ENCODE peak calls at places on chromosomes 2 and 18, in seven cellular contexts. F is spleen, T is IMR-90, O is left ventricle myocardium inferior, J is ovary, Q is neuronal stem cell, G is body of pancreas. E is an unnamed sample.

GRCh38 chr2:182360012-182360662 is 66.7 kb downstream of the PDE1A start:
- DNase-seq in F (no peak), T (peak), O (no peak), J (no peak), Q (no peak), G (peak), E (no peak)

GRCh38 chr2:160420711-160421110 is 72.9 kb downstream of the RBMS1 start:
- DNase-seq in F (no peak), T (no peak), O (no peak), J (no peak), Q (no peak), G (no peak), E (no peak)

GRCh38 chr18:66795011-66795410 is 191.1 kb upstream of the CDH19 start:
- DNase-seq in F (no peak), T (no peak), O (no peak), J (no peak), Q (no peak), G (no peak), E (no peak)

GRCh38 chr2:168085801-168086361 is 161.5 kb downstream of the STK39 start:
- DNase-seq in F (no peak), T (no peak), O (no peak), J (no peak), Q (no peak), G (no peak), E (peak)

GRCh38 chr2:235034270-235035135 is 82.7 kb downstream of the SH3BP4 start:
- DNase-seq in F (no peak), T (no peak), O (no peak), J (peak), Q (no peak), G (no peak), E (no peak)

GRCh38 chr2:218832520-218832919 is 917 bp upstream of the PRKAG3 start:
- DNase-seq in F (peak), T (no peak), O (peak), J (no peak), Q (no peak), G (no peak), E (no peak)

GRCh38 chr18:48623468-48624220 is 84.8 kb downstream of the CTIF start:
- DNase-seq in F (no peak), T (peak), O (no peak), J (no peak), Q (no peak), G (no peak), E (no peak)

GRCh38 chr2:160269803-160270570 is 69.9 kb upstream of the ITGB6 start:
- DNase-seq in F (peak), T (peak), O (peak), J (peak), Q (peak), G (peak), E (peak)

GRCh38 chr2:207875473-207876212 is 105.9 kb upstream of the FZD5 start:
- DNase-seq in F (no peak), T (no peak), O (no peak), J (no peak), Q (no peak), G (no peak), E (no peak)

GRCh38 chr18:3675446-3675845 is 225.5 kb downstream of the TGIF1 start:
- DNase-seq in F (no peak), T (peak), O (no peak), J (no peak), Q (no peak), G (no peak), E (no peak)

GRCh38 chr2:50556934-50557575 is 474.9 kb downstream of the NRXN1 start:
- DNase-seq in F (no peak), T (peak), O (no peak), J (no peak), Q (no peak), G (no peak), E (no peak)

GRCh38 chr2:190853659-190854386 is 26.8 kb upstream of the GLS start:
- DNase-seq in F (no peak), T (no peak), O (no peak), J (no peak), Q (no peak), G (no peak), E (no peak)

GRCh38 chr2:122238006-122238559 is 482.6 kb downstream of the TSN start:
- DNase-seq in F (no peak), T (no peak), O (no peak), J (no peak), Q (no peak), G (no peak), E (peak)

GRCh38 chr18:50647237-50647636 is 87.3 kb downstream of the MAPK4 start:
- DNase-seq in F (no peak), T (no peak), O (no peak), J (no peak), Q (no peak), G (no peak), E (no peak)

GRCh38 chr18:22320736-22321135 is 97.0 kb downstream of the CTAGE1 start:
- DNase-seq in F (no peak), T (no peak), O (no peak), J (no peak), Q (no peak), G (no peak), E (no peak)

GRCh38 chr2:23215016-23215415 is 170.0 kb upstream of the KLHL29 start:
- DNase-seq in F (no peak), T (no peak), O (no peak), J (no peak), Q (no peak), G (no peak), E (no peak)

GRCh38 chr2:219887870-219888269 is 260.4 kb downstream of the SLC4A3 start:
- DNase-seq in F (no peak), T (no peak), O (no peak), J (no peak), Q (no peak), G (no peak), E (no peak)

GRCh38 chr2:41853427-41854191 is 194.2 kb upstream of the PKDCC start:
- DNase-seq in F (no peak), T (peak), O (no peak), J (no peak), Q (peak), G (peak), E (peak)

GRCh38 chr2:67560818-67561221 is 163.7 kb downstream of the ETAA1 start:
- DNase-seq in F (no peak), T (peak), O (no peak), J (no peak), Q (no peak), G (no peak), E (no peak)

GRCh38 chr18:55090566-55091187 is 131.4 kb upstream of the CCDC68 start:
- DNase-seq in F (no peak), T (peak), O (no peak), J (no peak), Q (no peak), G (no peak), E (no peak)

GRCh38 chr2:202750778-202751427 is 116.1 kb downstream of the FAM117B start:
- DNase-seq in F (no peak), T (no peak), O (no peak), J (no peak), Q (no peak), G (no peak), E (no peak)

GRCh38 chr2:12884713-12885282 is 168.1 kb downstream of the TRIB2 start:
- DNase-seq in F (no peak), T (peak), O (peak), J (no peak), Q (no peak), G (peak), E (no peak)

GRCh38 chr2:12895017-12895416 is 178.3 kb downstream of the TRIB2 start:
- DNase-seq in F (no peak), T (no peak), O (no peak), J (no peak), Q (no peak), G (no peak), E (no peak)

GRCh38 chr2:12890481-12890980 is 173.8 kb downstream of the TRIB2 start:
- DNase-seq in F (no peak), T (no peak), O (no peak), J (no peak), Q (no peak), G (no peak), E (peak)

DNA sequence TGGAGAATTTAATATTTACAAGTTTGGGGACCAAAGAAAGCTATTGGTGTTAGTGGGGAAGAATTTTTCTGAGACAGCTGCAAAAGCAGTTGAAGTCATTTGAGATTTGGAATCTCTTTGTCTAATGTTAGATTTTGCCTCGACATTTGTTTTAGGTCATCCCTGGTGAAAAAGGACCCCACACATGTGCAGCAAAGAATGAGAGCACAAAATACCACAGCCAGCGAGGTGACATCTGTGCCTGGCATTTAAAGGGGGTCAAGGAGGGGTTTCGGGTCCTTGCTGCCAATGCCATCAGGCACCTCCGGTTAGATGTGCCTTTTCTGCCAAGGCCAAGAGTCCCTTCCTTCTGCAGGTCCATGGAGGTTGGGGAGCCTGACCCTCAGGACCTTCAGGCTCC is 173.3 kb downstream of the TRIB2 start:
- DNase-seq in F (no peak), T (no peak), O (no peak), J (no peak), Q (no peak), G (no peak), E (no peak)
- H3K27ac ChIP-seq in F (no peak), T (no peak), O (no peak), J (no peak), Q (no peak), G (no peak), E (peak)

GRCh38 chr2:118386636-118387302 is 298.5 kb downstream of the INSIG2 start:
- DNase-seq in F (no peak), T (peak), O (no peak), J (no peak), Q (no peak), G (no peak), E (no peak)
- H3K27ac ChIP-seq in F (no peak), T (no peak), O (no peak), J (no peak), Q (no peak), G (no peak), E (no peak)

GRCh38 chr2:144372484-144373195 is 147.3 kb downstream of the ZEB2 start:
- DNase-seq in F (no peak), T (no peak), O (peak), J (peak), Q (no peak), G (no peak), E (no peak)
- H3K27ac ChIP-seq in F (peak), T (no peak), O (peak), J (no peak), Q (no peak), G (no peak), E (no peak)

DNA sequence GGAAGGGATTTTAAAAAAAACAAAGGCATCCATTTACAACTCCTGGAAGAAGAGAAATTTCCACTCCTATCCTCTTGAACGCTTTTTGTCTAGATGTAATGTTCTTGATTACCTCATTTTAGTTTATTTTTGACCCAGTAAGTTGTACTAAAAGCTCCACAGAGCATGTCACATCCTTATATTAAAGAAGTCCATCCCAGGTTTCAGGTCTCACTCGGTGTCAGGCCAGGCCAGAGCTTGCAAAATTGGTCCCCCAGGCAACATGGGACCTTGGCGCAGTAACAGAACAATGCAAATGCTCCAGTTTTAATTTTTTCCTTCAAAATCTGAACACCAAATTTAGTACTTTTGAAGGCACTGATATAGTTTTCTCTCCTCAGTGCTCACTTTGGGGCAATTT is 218.4 kb upstream of the REV1 start:
- DNase-seq in F (no peak), T (no peak), O (peak), J (no peak), Q (no peak), G (no peak), E (no peak)
- H3K27ac ChIP-seq in F (no peak), T (no peak), O (peak), J (no peak), Q (no peak), G (no peak), E (no peak)

GRCh38 chr2:101116841-101117552 is 34.2 kb downstream of the TBC1D8 start:
- DNase-seq in F (no peak), T (no peak), O (no peak), J (no peak), Q (no peak), G (no peak), E (no peak)

GRCh38 chr2:101114815-101115214 is 36.4 kb downstream of the TBC1D8 start:
- DNase-seq in F (peak), T (no peak), O (no peak), J (no peak), Q (no peak), G (peak), E (peak)

GRCh38 chr2:101114268-101114783 is 36.9 kb downstream of the TBC1D8 start:
- DNase-seq in F (no peak), T (no peak), O (no peak), J (no peak), Q (no peak), G (peak), E (peak)

GRCh38 chr2:101115664-101116063 is 35.5 kb downstream of the TBC1D8 start:
- DNase-seq in F (no peak), T (no peak), O (no peak), J (no peak), Q (no peak), G (no peak), E (no peak)

DNA sequence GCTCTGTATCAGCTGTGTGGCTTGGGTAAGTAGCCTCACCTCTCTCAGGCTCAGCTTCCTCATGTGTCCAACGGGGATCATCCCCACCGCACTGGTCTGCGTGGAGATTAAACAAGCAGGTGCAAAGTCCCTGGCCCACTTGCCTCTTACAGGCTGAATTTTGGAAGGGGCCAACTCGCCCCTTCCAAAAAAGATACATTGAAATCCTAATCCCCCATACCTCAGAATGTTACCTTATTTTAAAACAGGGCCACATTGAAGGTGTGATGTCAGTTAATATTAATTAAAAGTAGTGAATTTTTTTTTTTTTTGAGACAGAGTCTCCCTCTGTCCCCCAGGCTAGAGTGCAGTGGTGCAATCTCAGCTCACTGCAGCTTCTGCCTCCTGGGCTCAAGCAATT is 34.8 kb downstream of the TBC1D8 start:
- DNase-seq in F (no peak), T (no peak), O (no peak), J (no peak), Q (no peak), G (no peak), E (peak)
- H3K27ac ChIP-seq in F (no peak), T (no peak), O (peak), J (no peak), Q (no peak), G (peak), E (peak)

GRCh38 chr18:45566025-45566740 is 49.1 kb upstream of the SLC14A2 start:
- DNase-seq in F (no peak), T (peak), O (peak), J (no peak), Q (no peak), G (no peak), E (no peak)
- H3K27ac ChIP-seq in F (no peak), T (no peak), O (peak), J (no peak), Q (no peak), G (no peak), E (no peak)

GRCh38 chr18:80250740-80251364 is 3.5 kb upstream of the PARD6G start:
- DNase-seq in F (no peak), T (no peak), O (no peak), J (no peak), Q (no peak), G (no peak), E (peak)
- H3K27ac ChIP-seq in F (no peak), T (no peak), O (no peak), J (no peak), Q (no peak), G (no peak), E (peak)

GRCh38 chr2:102439065-102439695 is 16.2 kb downstream of the IL18RAP start:
- DNase-seq in F (no peak), T (peak), O (no peak), J (no peak), Q (no peak), G (no peak), E (no peak)
- H3K27ac ChIP-seq in F (no peak), T (no peak), O (no peak), J (no peak), Q (no peak), G (no peak), E (no peak)

DNA sequence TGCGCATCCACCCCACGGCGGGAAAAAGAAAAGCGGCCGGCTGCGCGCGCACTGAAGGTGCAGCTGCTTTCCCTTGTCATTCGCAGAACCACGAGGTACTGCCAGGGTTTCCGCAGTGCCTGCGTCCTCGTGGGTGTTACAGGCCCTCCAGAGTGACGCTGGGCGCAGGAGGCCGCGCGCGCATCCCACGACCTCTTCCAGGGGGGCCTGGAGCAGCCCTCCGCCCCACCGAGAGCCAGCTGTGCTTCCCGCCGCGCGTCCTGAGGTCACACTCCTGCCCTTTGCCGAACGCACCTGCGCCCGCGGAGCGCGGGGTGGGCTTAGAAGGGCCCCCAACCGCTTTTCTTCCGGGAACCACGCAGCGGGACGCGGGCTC is 378 bp upstream of the IAH1 start:
- DNase-seq in F (peak), T (no peak), O (peak), J (peak), Q (no peak), G (peak), E (peak)
- H3K27ac ChIP-seq in F (peak), T (peak), O (peak), J (peak), Q (no peak), G (peak), E (peak)

DNA sequence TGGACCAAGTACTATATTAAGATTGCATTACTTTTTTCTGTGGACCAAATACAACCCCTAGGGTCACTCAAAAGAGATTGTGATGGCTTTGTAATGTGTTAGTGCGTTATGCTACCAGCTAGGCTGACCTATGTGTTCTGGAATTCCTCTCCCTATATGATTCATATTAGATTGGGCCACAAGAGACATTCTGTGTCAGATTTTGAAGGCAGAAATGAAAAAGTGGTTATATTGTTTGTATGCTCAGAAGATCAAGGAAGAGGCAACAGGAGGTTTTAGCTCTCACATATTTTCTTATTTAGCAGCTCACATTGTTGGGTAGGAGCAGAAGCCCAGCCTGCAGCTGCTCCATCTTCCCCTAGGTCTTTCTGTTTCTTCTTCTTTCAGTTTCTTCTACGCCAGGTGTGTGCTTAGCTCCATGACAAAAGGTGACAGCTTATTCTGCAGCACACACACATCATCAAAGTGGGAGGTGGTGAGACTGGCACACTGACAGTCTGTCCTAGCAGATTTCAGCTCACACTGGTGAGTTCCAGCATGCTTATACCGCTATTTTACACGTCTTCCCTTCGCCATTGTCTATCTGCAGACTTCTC is 156.8 kb upstream of the UBE2E3 start:
- DNase-seq in F (no peak), T (peak), O (no peak), J (no peak), Q (no peak), G (no peak), E (no peak)
- H3K27ac ChIP-seq in F (no peak), T (no peak), O (no peak), J (no peak), Q (no peak), G (no peak), E (no peak)

E was measured in WERI-Rb-1.